ENCODE peak calls at places on chromosomes 4 and X, in nine cellular contexts. F, B, G, U, Z, L, S, R and P are unnamed samples.

GRCh38 chr4:154686838-154687237 is 57.0 kb upstream of the LRAT start:
- DNase-seq in L (peak; percentile 18), U (no peak), B (no peak), R (no peak), S (no peak), F (no peak), G (no peak), Z (no peak), P (no peak)

GRCh38 chrX:40266490-40267333 is 169.0 kb upstream of the BCOR start:
- DNase-seq in L (peak; percentile 53), S (peak; percentile 41), Z (peak; percentile 80), B (peak; percentile 56), G (peak; percentile 47), F (peak; percentile 59), R (no peak), U (peak; percentile 72), P (peak; percentile 50)

GRCh38 chr4:96654045-96654444 is 814.2 kb downstream of the PDHA2 start:
- DNase-seq in U (no peak), L (no peak), R (no peak), G (no peak), Z (no peak), S (no peak), F (no peak), B (no peak), P (no peak)

GRCh38 chrX:149881081-149881711 is at the start of gene MAGEA8:
- DNase-seq in B (no peak), R (no peak), U (no peak), Z (no peak), G (no peak), S (no peak), L (no peak), F (peak; percentile 27), P (no peak)

GRCh38 chrX:45424341-45424740 is 223.7 kb upstream of the DIPK2B start:
- DNase-seq in U (no peak), L (no peak), Z (no peak), G (no peak), S (no peak), B (no peak), R (no peak), F (no peak), P (no peak)

GRCh38 chr4:156169861-156170260 is 216.2 kb upstream of the CTSO start:
- DNase-seq in Z (no peak), L (no peak), F (no peak), R (no peak), G (no peak), B (no peak), U (no peak), S (no peak), P (no peak)

GRCh38 chrX:11137543-11138139 is 26.5 kb downstream of the HCCS start:
- DNase-seq in U (no peak), L (peak; percentile 35), F (no peak), G (peak; percentile 23), Z (no peak), S (no peak), B (no peak), R (peak; percentile 19), P (no peak)

GRCh38 chr4:6038711-6039110 is 20.5 kb upstream of the C4orf50 start:
- DNase-seq in S (no peak), R (no peak), G (no peak), U (no peak), B (no peak), F (no peak), Z (no peak), L (no peak), P (no peak)

GRCh38 chr4:124505211-124505610 is 207.3 kb downstream of the ANKRD50 start:
- DNase-seq in G (no peak), L (no peak), F (no peak), R (no peak), S (no peak), U (no peak), Z (no peak), B (no peak), P (no peak)

GRCh38 chr4:28557755-28558154 is 1697.1 kb downstream of the STIM2 start:
- DNase-seq in Z (no peak), B (no peak), U (no peak), G (no peak), F (no peak), L (no peak), R (no peak), S (no peak), P (no peak)

GRCh38 chr4:136740326-136740725 is 792.0 kb downstream of the PCDH18 start:
- DNase-seq in G (no peak), U (no peak), L (no peak), F (no peak), S (no peak), Z (no peak), R (no peak), B (no peak), P (peak; percentile 30)

GRCh38 chr4:8297141-8297601 is 27.6 kb downstream of the HTRA3 start:
- DNase-seq in Z (no peak), S (no peak), U (no peak), R (no peak), B (no peak), L (no peak), G (no peak), F (peak; percentile 8), P (no peak)

GRCh38 chr4:155966171-155966570 is 12.5 kb upstream of the CTSO start:
- DNase-seq in S (no peak), Z (no peak), U (no peak), G (no peak), F (no peak), B (no peak), R (no peak), L (no peak), P (no peak)

GRCh38 chr4:89661490-89661889 is 175.5 kb downstream of the SNCA start:
- DNase-seq in L (peak; percentile 81), F (no peak), R (no peak), Z (no peak), S (no peak), G (no peak), B (no peak), U (no peak), P (no peak)

GRCh38 chrX:78333521-78333920 is 6.1 kb upstream of the CYSLTR1 start:
- DNase-seq in R (no peak), S (no peak), B (no peak), Z (no peak), F (no peak), U (no peak), G (no peak), L (no peak), P (no peak)

GRCh38 chr4:14379148-14379547 is 623.1 kb upstream of the CPEB2 start:
- DNase-seq in G (no peak), U (no peak), F (no peak), L (no peak), S (no peak), Z (no peak), R (no peak), B (no peak), P (no peak)

GRCh38 chr4:33780952-33781655 is 2463.2 kb downstream of the ARAP2 start:
- DNase-seq in G (no peak), L (peak; percentile 66), S (no peak), B (no peak), U (no peak), F (no peak), R (peak; percentile 29), Z (no peak), P (no peak)

GRCh38 chr4:137905930-137906329 is 336.2 kb downstream of the SLC7A11 start:
- DNase-seq in R (no peak), G (no peak), U (no peak), F (no peak), L (no peak), B (no peak), S (no peak), Z (no peak), P (no peak)

GRCh38 chr4:89914609-89915008 is 20.0 kb downstream of the MMRN1 start:
- DNase-seq in Z (no peak), G (no peak), S (no peak), R (no peak), U (no peak), F (no peak), B (no peak), L (no peak), P (no peak)